ENCODE peak calls at places on chromosomes 4 and X, in nine cellular contexts. J, M, C, B, P, L, T, Q and X are unnamed samples.

GRCh38 chrX:33725556-33726232 is 406.4 kb downstream of the FAM47A start:
- DNase-seq in J (no peak), M (no peak), C (peak; percentile 71), B (no peak), P (peak; percentile 4), L (no peak), T (peak; percentile 48), Q (no peak), X (peak; percentile 7)

GRCh38 chr4:48110452-48110978 is 23.5 kb downstream of the TXK start:
- DNase-seq in J (no peak), M (no peak), C (no peak), B (no peak), P (no peak), L (no peak), T (no peak), Q (no peak), X (no peak)

GRCh38 chr4:185709802-185710486 is 102.0 kb downstream of the SORBS2 start:
- DNase-seq in J (no peak), M (no peak), C (no peak), B (no peak), P (no peak), L (no peak), T (no peak), Q (no peak), X (no peak)

GRCh38 chrX:104750146-104750699 is 184.2 kb downstream of the IL1RAPL2 start:
- DNase-seq in J (no peak), M (no peak), C (no peak), B (no peak), P (no peak), L (no peak), T (no peak), Q (no peak), X (no peak)

GRCh38 chr4:145044341-145044740 is 53.7 kb downstream of the ANAPC10 start:
- DNase-seq in J (no peak), M (no peak), C (no peak), B (no peak), P (no peak), L (no peak), T (no peak), Q (no peak), X (no peak)

GRCh38 chr4:151092488-151092887 is 6.9 kb upstream of the RPS3A start:
- DNase-seq in J (no peak), M (no peak), C (no peak), B (no peak), P (no peak), L (no peak), T (no peak), Q (no peak), X (no peak)

GRCh38 chr4:39931441-39931901 is 46.2 kb downstream of the PDS5A start:
- DNase-seq in J (no peak), M (no peak), C (no peak), B (no peak), P (no peak), L (no peak), T (no peak), Q (no peak), X (no peak)

GRCh38 chr4:88007304-88008132 is at the start of gene PKD2:
- DNase-seq in J (peak; percentile 91), M (peak; percentile 92), C (peak; percentile 94), B (peak; percentile 90), P (peak; percentile 76), L (no peak), T (peak; percentile 93), Q (peak; percentile 49), X (peak; percentile 53)

GRCh38 chr4:13367244-13367643 is 116.9 kb downstream of the RAB28 start:
- DNase-seq in J (no peak), M (no peak), C (no peak), B (no peak), P (no peak), L (no peak), T (no peak), Q (no peak), X (no peak)

GRCh38 chr4:124955476-124955875 is 242.9 kb upstream of the ANKRD50 start:
- DNase-seq in J (no peak), M (no peak), C (no peak), B (no peak), P (peak; percentile 16), L (no peak), T (no peak), Q (no peak), X (no peak)

GRCh38 chr4:84582988-84583870 is at the start of gene CDS1:
- DNase-seq in J (peak; percentile 90), M (peak; percentile 38), C (no peak), B (peak; percentile 46), P (peak; percentile 62), L (no peak), T (no peak), Q (peak; percentile 6), X (no peak)

GRCh38 chr4:168589154-168589553 is 92.3 kb downstream of the PALLD start:
- DNase-seq in J (no peak), M (no peak), C (no peak), B (no peak), P (peak; percentile 20), L (no peak), T (no peak), Q (peak; percentile 46), X (no peak)

GRCh38 chrX:152886716-152887115 is 11.2 kb upstream of the ZNF185 start:
- DNase-seq in J (no peak), M (no peak), C (no peak), B (no peak), P (no peak), L (no peak), T (no peak), Q (no peak), X (no peak)

GRCh38 chr4:101102114-101102752 is 245.1 kb downstream of the PPP3CA start:
- DNase-seq in J (no peak), M (no peak), C (peak; percentile 69), B (peak; percentile 84), P (no peak), L (no peak), T (peak; percentile 29), Q (no peak), X (peak; percentile 18)

GRCh38 chr4:104616401-104616820 is 121.7 kb upstream of the CXXC4 start:
- DNase-seq in J (no peak), M (no peak), C (no peak), B (no peak), P (no peak), L (no peak), T (no peak), Q (no peak), X (no peak)

GRCh38 chrX:115642895-115643530 is 82.0 kb downstream of the PLS3 start:
- DNase-seq in J (no peak), M (no peak), C (peak; percentile 69), B (peak; percentile 31), P (peak; percentile 14), L (no peak), T (peak; percentile 33), Q (peak; percentile 9), X (no peak)

GRCh38 chrX:139126493-139126892 is 404.0 kb upstream of the F9 start:
- DNase-seq in J (no peak), M (no peak), C (no peak), B (no peak), P (peak; percentile 28), L (no peak), T (no peak), Q (no peak), X (peak; percentile 11)

GRCh38 chr4:141646969-141647368 is 10.6 kb downstream of the IL15 start:
- DNase-seq in J (no peak), M (no peak), C (no peak), B (no peak), P (no peak), L (no peak), T (no peak), Q (no peak), X (no peak)

GRCh38 chr4:11427201-11427996 is 1.3 kb downstream of the HS3ST1 start:
- DNase-seq in J (no peak), M (peak; percentile 17), C (no peak), B (peak; percentile 48), P (no peak), L (no peak), T (no peak), Q (no peak), X (no peak)

GRCh38 chr4:10098770-10099139 is 17.8 kb downstream of the WDR1 start:
- DNase-seq in J (no peak), M (no peak), C (no peak), B (no peak), P (no peak), L (no peak), T (no peak), Q (no peak), X (peak; percentile 35)

DNA sequence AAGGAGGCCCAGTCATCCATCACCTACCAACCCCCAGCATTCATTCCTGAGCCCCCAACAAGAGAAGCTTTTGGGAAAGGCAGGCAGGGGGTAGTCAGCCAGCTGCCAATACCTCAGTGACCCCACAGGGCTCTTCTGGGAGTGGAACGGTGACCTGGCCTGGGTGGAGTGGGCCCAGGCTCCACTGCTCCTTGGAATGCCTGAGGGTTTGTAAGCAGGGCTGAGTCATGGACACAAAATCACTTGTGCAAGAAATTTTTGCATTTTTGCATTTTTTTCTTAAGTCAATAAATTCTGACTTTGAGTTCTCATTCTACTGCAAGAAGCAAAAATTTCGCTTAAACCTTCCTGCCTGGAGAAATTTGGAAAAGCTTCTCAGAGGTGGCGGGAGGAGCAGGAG is 18.5 kb downstream of the SORCS2 start:
- DNase-seq in J (no peak), M (no peak), C (no peak), B (no peak), P (no peak), L (no peak), T (peak; percentile 58), Q (no peak), X (no peak)
- H3K4me1 ChIP-seq in J (no peaks in the 10 kb centered on the region), M (no peaks in the 10 kb centered on the region), C (no peaks in the 10 kb centered on the region), B (peaks cover 14% of the 10 kb centered on the region), P (peaks cover 2% of the 10 kb centered on the region), L (peaks cover 26% of the 10 kb centered on the region), T (peaks cover 4% of the 10 kb centered on the region), Q (peaks cover 67% of the 10 kb centered on the region), X (peaks cover 18% of the 10 kb centered on the region)

GRCh38 chrX:9279271-9279596 is 185.6 kb upstream of the TBL1X start:
- DNase-seq in J (no peak), M (no peak), C (no peak), B (no peak), P (no peak), L (no peak), T (no peak), Q (no peak), X (no peak)
- H3K27ac ChIP-seq in J (peak overlapping the region; percentile 8), M (no peak overlapping the region), C (no peak overlapping the region), B (peak overlapping the region; percentile 44), P (no peak overlapping the region), L (no peak overlapping the region), T (peak overlapping the region; percentile 77), Q (no peak overlapping the region), X (no peak overlapping the region)

GRCh38 chrX:65534450-65535292 is at the start of gene LAS1L:
- DNase-seq in J (peak; percentile 90), M (peak; percentile 88), C (peak; percentile 96), B (peak; percentile 89), P (peak; percentile 84), L (peak; percentile 97), T (peak; percentile 91), Q (peak; percentile 90), X (peak; percentile 88)
- TF ChIP-seq POLR2A in J (no peak), M (peak; percentile 69), C (no peak), B (peak; percentile 28), P (no peak), L (no peak), T (peak; percentile 52), Q (peak; percentile 57), X (peak; percentile 44)

DNA sequence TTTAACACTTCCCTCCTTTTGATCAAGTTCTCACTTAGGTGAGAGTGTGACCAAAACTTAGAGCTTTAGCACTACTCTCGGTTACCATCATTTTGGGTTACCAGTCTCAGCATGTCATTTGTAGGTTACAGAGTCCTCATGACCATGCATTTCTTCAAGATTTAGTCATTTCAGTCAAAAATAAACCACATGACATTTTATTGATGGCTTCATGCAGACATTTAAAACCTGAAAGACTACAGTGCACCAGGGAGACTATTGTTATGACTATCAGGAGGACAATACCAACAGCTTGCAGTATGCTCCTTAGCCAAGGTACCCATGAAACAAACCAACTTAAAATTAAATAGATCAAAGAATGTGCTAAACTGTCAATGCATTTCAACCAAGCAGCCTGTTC is 498.1 kb upstream of the FSTL5 start:
- DNase-seq in J (no peak), M (no peak), C (no peak), B (no peak), P (no peak), L (no peak), T (no peak), Q (no peak), X (no peak)
- H3K4me1 ChIP-seq in J (no peaks in the 10 kb centered on the region), M (no peaks in the 10 kb centered on the region), C (no peaks in the 10 kb centered on the region), B (no peaks in the 10 kb centered on the region), P (no peaks in the 10 kb centered on the region), L (no peaks in the 10 kb centered on the region), T (no peaks in the 10 kb centered on the region), Q (no peaks in the 10 kb centered on the region), X (no peaks in the 10 kb centered on the region)